ENCODE peak calls at places on chromosomes 1 and 21, in five cellular contexts. R, Z, C, F and G are unnamed samples.

GRCh38 chr1:69163779-69164178 is 403.9 kb upstream of the LRRC7 start:
- DNase-seq in Z (no peak), R (no peak), C (no peak), F (no peak), G (no peak)

GRCh38 chr1:11541956-11542355 is 63.0 kb downstream of the DISP3 start:
- DNase-seq in F (no peak), Z (no peak), C (no peak), R (no peak), G (no peak)

GRCh38 chr1:185646202-185646683 is 87.9 kb upstream of the HMCN1 start:
- DNase-seq in F (no peak), C (no peak), Z (peak; percentile 94), R (no peak), G (no peak)

GRCh38 chr1:106926748-106927582 is 129.5 kb upstream of the PRMT6 start:
- DNase-seq in C (no peak), Z (peak; percentile 14), R (no peak), F (no peak), G (no peak)

GRCh38 chr1:110006516-110006915 is 22.0 kb downstream of the AHCYL1 start:
- DNase-seq in R (no peak), C (no peak), Z (no peak), F (no peak), G (no peak)

GRCh38 chr1:206001476-206001888 is 1.7 kb downstream of the RAB7B start:
- DNase-seq in Z (peak; percentile 87), C (peak; percentile 41), R (no peak), F (peak; percentile 76), G (no peak)

GRCh38 chr1:155681776-155682175 is 6.8 kb downstream of the YY1AP1 start:
- DNase-seq in Z (no peak), F (no peak), C (no peak), R (no peak), G (no peak)

GRCh38 chr1:112508242-112509004 is at the start of gene WNT2B:
- DNase-seq in Z (no peak), F (peak; percentile 87), C (no peak), R (peak; percentile 28), G (peak; percentile 40)

GRCh38 chr1:24403806-24404205 is 9.8 kb downstream of the STPG1 start:
- DNase-seq in R (no peak), F (no peak), C (no peak), Z (no peak), G (no peak)

GRCh38 chr1:212566522-212567479 is 41.8 kb upstream of the ATF3 start:
- DNase-seq in C (no peak), Z (peak; percentile 93), F (peak; percentile 38), R (peak; percentile 32), G (no peak)

GRCh38 chr1:167105150-167105840 is 11.4 kb downstream of the STYXL2 start:
- DNase-seq in F (no peak), Z (no peak), R (no peak), C (no peak), G (no peak)

GRCh38 chr1:7634841-7635240 is 136.3 kb upstream of the VAMP3 start:
- DNase-seq in C (no peak), R (no peak), Z (no peak), F (no peak), G (no peak)

GRCh38 chr1:228494970-228495853 is 8.0 kb downstream of the RNF187 start:
- DNase-seq in C (no peak), R (no peak), Z (no peak), F (no peak), G (no peak)

DNA sequence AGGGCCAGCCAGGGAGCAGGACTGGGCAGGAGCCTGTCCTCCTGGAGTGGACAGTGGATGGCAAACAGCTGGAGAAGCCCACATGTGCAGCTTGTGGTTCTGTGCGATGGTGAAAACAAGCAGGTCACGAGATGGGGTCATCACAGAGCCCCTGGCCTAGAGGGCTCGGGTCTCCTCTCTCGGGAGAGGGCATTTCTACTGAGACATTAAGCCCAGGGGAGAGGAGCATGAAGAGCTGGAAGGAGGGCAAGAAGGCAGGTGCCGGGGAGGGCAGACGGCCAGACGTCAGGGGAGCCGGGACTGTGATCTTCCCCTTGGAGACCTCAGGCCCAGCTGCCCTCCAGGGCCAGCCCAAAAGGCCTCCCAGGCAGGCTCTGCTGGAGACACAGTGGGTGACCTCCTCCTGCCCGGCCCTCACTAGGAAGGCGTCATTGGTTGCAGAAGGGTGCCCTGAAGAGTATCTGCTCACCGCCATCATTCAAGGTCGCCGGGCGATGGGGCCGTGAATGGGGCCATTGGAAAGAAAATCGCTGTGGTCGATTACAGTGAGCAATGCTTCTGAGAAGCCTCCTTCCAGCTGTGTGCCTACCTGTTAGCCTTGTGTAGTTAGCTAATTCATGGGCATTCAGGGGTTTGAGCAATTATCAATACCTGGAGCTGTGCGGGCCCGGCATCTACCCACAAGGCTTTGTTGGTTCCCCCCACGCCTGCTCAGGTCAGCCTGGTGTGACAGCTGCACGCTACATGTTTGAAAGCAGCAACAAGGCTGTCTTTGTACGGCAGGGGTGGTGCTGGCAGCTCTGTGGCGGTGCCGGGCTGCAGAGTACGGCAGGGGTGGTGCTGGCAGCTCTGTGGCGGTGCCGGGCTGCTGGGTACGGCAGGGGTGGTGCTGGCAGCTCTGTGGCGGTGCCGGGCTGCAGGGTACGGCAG is 72.3 kb upstream of the ACTRT2 start:
- DNase-seq in C (no peak), F (no peak), Z (no peak), R (no peak), G (no peak)
- H3K9me3 ChIP-seq in C (peaks cover 3% of the 10 kb centered on the region), F (no peaks in the 10 kb centered on the region), Z (peaks cover 6% of the 10 kb centered on the region), R (no peaks in the 10 kb centered on the region), G (no peaks in the 10 kb centered on the region)

DNA sequence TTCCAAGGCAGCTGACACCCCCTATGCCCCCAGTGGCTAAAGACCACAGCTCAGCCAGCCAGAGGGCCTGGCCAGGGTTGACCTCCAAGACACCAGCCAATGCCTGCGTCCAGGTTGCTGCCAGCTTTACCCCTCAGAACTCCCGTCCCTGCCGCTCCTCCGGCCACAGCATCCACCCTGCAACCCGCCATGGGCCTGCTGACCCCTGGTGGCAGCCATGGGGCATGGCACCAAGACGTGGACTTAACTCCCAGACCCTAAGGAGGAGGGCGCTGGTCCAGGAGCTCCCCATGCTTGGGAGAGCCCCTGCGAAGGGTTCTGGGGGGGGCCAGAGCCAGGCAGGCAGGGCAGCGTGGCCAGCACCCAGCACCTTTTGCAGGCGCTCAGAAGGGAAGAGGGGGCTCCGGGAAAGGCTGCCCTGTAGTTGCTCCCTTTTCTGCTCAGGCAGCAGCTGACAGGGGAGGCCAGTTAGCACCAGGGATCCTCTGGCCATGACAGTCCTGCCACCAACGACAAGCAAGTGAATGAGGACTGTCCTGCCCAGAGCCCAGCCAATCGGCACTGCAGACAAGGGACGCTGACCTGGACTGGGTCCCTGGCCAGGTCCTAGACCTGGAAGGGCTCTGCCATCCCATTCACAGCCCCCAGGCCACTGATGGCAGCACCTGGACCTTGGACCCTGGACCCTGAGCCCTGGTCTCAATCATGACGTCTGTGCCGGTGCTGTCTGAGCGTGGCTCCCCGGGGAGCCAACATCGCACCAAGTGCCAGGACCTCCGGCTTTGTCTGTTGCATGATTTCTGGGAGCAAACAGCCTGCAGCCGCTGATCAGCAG is 246.2 kb downstream of the NPHP4 start:
- DNase-seq in R (peak; percentile 49), C (no peak), Z (peak; percentile 53), F (peak; percentile 92), G (peak; percentile 33)
- H3K9me3 ChIP-seq in R (no peaks in the 10 kb centered on the region), C (no peaks in the 10 kb centered on the region), Z (no peaks in the 10 kb centered on the region), F (no peaks in the 10 kb centered on the region), G (no peaks in the 10 kb centered on the region)

GRCh38 chr1:49252917-49253316 is 476.2 kb upstream of the BEND5 start:
- DNase-seq in F (no peak), R (no peak), C (no peak), Z (no peak), G (no peak)
- H3K9me3 ChIP-seq in F (no peaks in the 10 kb centered on the region), R (no peaks in the 10 kb centered on the region), C (no peaks in the 10 kb centered on the region), Z (no peaks in the 10 kb centered on the region), G (no peaks in the 10 kb centered on the region)

GRCh38 chr1:2816786-2817185 is 15.3 kb upstream of the TTC34 start:
- DNase-seq in F (no peak), Z (no peak), C (no peak), R (no peak), G (no peak)

GRCh38 chr1:2815551-2815950 is 14.1 kb upstream of the TTC34 start:
- DNase-seq in C (no peak), R (no peak), F (no peak), Z (no peak), G (no peak)

GRCh38 chr1:2812136-2812535 is 10.6 kb upstream of the TTC34 start:
- DNase-seq in Z (no peak), C (no peak), R (no peak), F (no peak), G (no peak)

GRCh38 chr1:2812939-2813653 is 11.6 kb upstream of the TTC34 start:
- DNase-seq in R (no peak), C (no peak), F (no peak), Z (no peak), G (no peak)

GRCh38 chr1:2814511-2815075 is 13.1 kb upstream of the TTC34 start:
- DNase-seq in R (no peak), C (no peak), Z (no peak), F (no peak), G (no peak)
- H3K9me3 ChIP-seq in R (no peaks in the 10 kb centered on the region), C (no peaks in the 10 kb centered on the region), Z (no peaks in the 10 kb centered on the region), F (no peaks in the 10 kb centered on the region), G (no peaks in the 10 kb centered on the region)

GRCh38 chr1:98045211-98046030 is 124.6 kb upstream of the DPYD start:
- DNase-seq in F (no peak), C (no peak), R (no peak), Z (peak; percentile 50), G (no peak)
- H3K9me3 ChIP-seq in F (no peaks in the 10 kb centered on the region), C (no peaks in the 10 kb centered on the region), R (no peaks in the 10 kb centered on the region), Z (no peaks in the 10 kb centered on the region), G (peaks cover 2% of the 10 kb centered on the region)

GRCh38 chr21:40165212-40165611 is 298.0 kb downstream of the PCP4 start:
- DNase-seq in R (no peak), F (no peak), C (no peak), Z (no peak), G (no peak)

GRCh38 chr21:40166291-40166843 is 299.1 kb downstream of the PCP4 start:
- DNase-seq in Z (no peak), C (no peak), F (no peak), R (no peak), G (no peak)

GRCh38 chr21:40160911-40161310 is 293.7 kb downstream of the PCP4 start:
- DNase-seq in F (no peak), Z (no peak), C (no peak), R (no peak), G (no peak)

GRCh38 chr21:40169971-40170370 is 302.7 kb downstream of the PCP4 start:
- DNase-seq in F (no peak), R (no peak), C (no peak), Z (no peak), G (no peak)

DNA sequence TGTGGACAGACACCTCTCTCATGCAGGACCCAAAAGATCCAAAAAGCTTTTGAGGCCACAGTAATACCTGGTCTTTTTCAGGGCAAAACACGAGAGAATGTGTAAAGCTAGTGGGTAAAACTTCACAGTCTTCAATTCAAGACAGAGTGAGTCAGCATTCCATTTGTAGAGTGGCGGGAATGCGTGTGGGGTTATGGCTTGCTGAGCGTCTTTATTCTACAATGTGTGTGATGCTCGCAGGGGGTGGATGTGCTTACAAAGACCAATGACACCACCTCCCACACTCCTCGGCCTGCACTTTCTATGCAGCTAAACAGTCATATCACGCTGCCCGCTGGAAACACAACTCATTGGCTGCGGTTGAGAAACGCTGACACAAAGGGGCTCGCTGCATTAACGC is 298.4 kb downstream of the PCP4 start:
- DNase-seq in R (no peak), F (no peak), Z (no peak), C (no peak), G (no peak)
- H3K9me3 ChIP-seq in R (no peaks in the 10 kb centered on the region), F (no peaks in the 10 kb centered on the region), Z (no peaks in the 10 kb centered on the region), C (no peaks in the 10 kb centered on the region), G (no peaks in the 10 kb centered on the region)

GRCh38 chr21:26331581-26331980 is 161.0 kb upstream of the APP start:
- DNase-seq in R (no peak), Z (no peak), C (no peak), F (no peak), G (no peak)
- H3K9me3 ChIP-seq in R (no peaks in the 10 kb centered on the region), Z (no peaks in the 10 kb centered on the region), C (no peaks in the 10 kb centered on the region), F (no peaks in the 10 kb centered on the region), G (no peaks in the 10 kb centered on the region)

GRCh38 chr1:159436469-159436868 is 3.1 kb upstream of the OR10J1 start:
- DNase-seq in Z (no peak), R (no peak), C (no peak), F (no peak), G (no peak)
- H3K9me3 ChIP-seq in Z (no peaks in the 10 kb centered on the region), R (no peaks in the 10 kb centered on the region), C (no peaks in the 10 kb centered on the region), F (no peaks in the 10 kb centered on the region), G (no peaks in the 10 kb centered on the region)